ENCODE peak calls at places on chromosomes 6 and 20, in seven cellular contexts. One of them, this sample, is unnamed.

GRCh38 chr20:51738877-51739447 is 29.2 kb downstream of the ATP9A start:
- DNase-seq in HCT116: peak
- DNase-seq in K562: no peak
- DNase-seq in SK-N-SH: no peak
- DNase-seq in T47D: no peak
- DNase-seq in H1: no peak
- DNase-seq in HepG2: no peak
- DNase-seq in this sample: no peak

GRCh38 chr6:157240059-157240959 is 83.0 kb downstream of the TMEM242 start:
- DNase-seq in HCT116: no peak
- DNase-seq in K562: peak
- DNase-seq in SK-N-SH: no peak
- DNase-seq in T47D: no peak
- DNase-seq in H1: no peak
- DNase-seq in HepG2: peak
- DNase-seq in this sample: no peak

GRCh38 chr6:87095056-87095527 is at the start of gene CGA:
- DNase-seq in HCT116: no peak
- DNase-seq in K562: no peak
- DNase-seq in SK-N-SH: no peak
- DNase-seq in T47D: no peak
- DNase-seq in H1: no peak
- DNase-seq in HepG2: no peak
- DNase-seq in this sample: no peak

GRCh38 chr6:117960906-117961700 is 54.0 kb downstream of the SLC35F1 start:
- DNase-seq in HCT116: no peak
- DNase-seq in K562: no peak
- DNase-seq in SK-N-SH: no peak
- DNase-seq in T47D: no peak
- DNase-seq in H1: no peak
- DNase-seq in HepG2: no peak
- DNase-seq in this sample: no peak

GRCh38 chr6:7763896-7764295 is 38.0 kb downstream of the BMP6 start:
- DNase-seq in HCT116: no peak
- DNase-seq in K562: no peak
- DNase-seq in SK-N-SH: no peak
- DNase-seq in T47D: no peak
- DNase-seq in H1: no peak
- DNase-seq in HepG2: no peak
- DNase-seq in this sample: no peak

GRCh38 chr6:11908706-11909105 is 103.4 kb upstream of the HIVEP1 start:
- DNase-seq in HCT116: no peak
- DNase-seq in K562: no peak
- DNase-seq in SK-N-SH: no peak
- DNase-seq in T47D: no peak
- DNase-seq in H1: no peak
- DNase-seq in HepG2: no peak
- DNase-seq in this sample: no peak

GRCh38 chr6:147774856-147775255 is 266.4 kb downstream of the SAMD5 start:
- DNase-seq in HCT116: no peak
- DNase-seq in K562: no peak
- DNase-seq in SK-N-SH: no peak
- DNase-seq in T47D: no peak
- DNase-seq in H1: peak
- DNase-seq in HepG2: peak
- DNase-seq in this sample: no peak

GRCh38 chr6:143549630-143550268 is 38.2 kb upstream of the FUCA2 start:
- DNase-seq in HCT116: no peak
- DNase-seq in K562: no peak
- DNase-seq in SK-N-SH: no peak
- DNase-seq in T47D: no peak
- DNase-seq in H1: no peak
- DNase-seq in HepG2: no peak
- DNase-seq in this sample: peak

GRCh38 chr6:41523957-41524633 is 22.1 kb upstream of the FOXP4 start:
- DNase-seq in HCT116: no peak
- DNase-seq in K562: no peak
- DNase-seq in SK-N-SH: no peak
- DNase-seq in T47D: no peak
- DNase-seq in H1: no peak
- DNase-seq in HepG2: no peak
- DNase-seq in this sample: no peak

GRCh38 chr6:118186676-118187567 is 279.9 kb downstream of the SLC35F1 start:
- DNase-seq in HCT116: no peak
- DNase-seq in K562: no peak
- DNase-seq in SK-N-SH: no peak
- DNase-seq in T47D: no peak
- DNase-seq in H1: no peak
- DNase-seq in HepG2: no peak
- DNase-seq in this sample: peak

GRCh38 chr6:125154184-125155135 is 887 bp downstream of the TPD52L1 start:
- DNase-seq in HCT116: peak
- DNase-seq in K562: peak
- DNase-seq in SK-N-SH: peak
- DNase-seq in T47D: peak
- DNase-seq in H1: no peak
- DNase-seq in HepG2: peak
- DNase-seq in this sample: no peak

GRCh38 chr6:109451376-109451775 is 4.2 kb downstream of the MICAL1 start:
- DNase-seq in HCT116: no peak
- DNase-seq in K562: no peak
- DNase-seq in SK-N-SH: no peak
- DNase-seq in T47D: no peak
- DNase-seq in H1: no peak
- DNase-seq in HepG2: no peak
- DNase-seq in this sample: no peak
- TF ChIP-seq JUND in HCT116: no peak
- TF ChIP-seq JUND in K562: no peak
- TF ChIP-seq JUND in SK-N-SH: no peak
- TF ChIP-seq JUND in T47D: no peak
- TF ChIP-seq JUND in H1: no peak
- TF ChIP-seq JUND in HepG2: no peak
- TF ChIP-seq JUND in this sample: no peak

GRCh38 chr6:42932412-42932811 is 3.1 kb downstream of the CNPY3 start:
- DNase-seq in HCT116: no peak
- DNase-seq in K562: no peak
- DNase-seq in SK-N-SH: no peak
- DNase-seq in T47D: no peak
- DNase-seq in H1: no peak
- DNase-seq in HepG2: no peak
- DNase-seq in this sample: no peak

GRCh38 chr6:42928748-42929087 is 562 bp upstream of the CNPY3 start:
- DNase-seq in HCT116: no peak
- DNase-seq in K562: no peak
- DNase-seq in SK-N-SH: no peak
- DNase-seq in T47D: no peak
- DNase-seq in H1: no peak
- DNase-seq in HepG2: no peak
- DNase-seq in this sample: no peak

GRCh38 chr6:42929088-42929927 is at the start of gene CNPY3:
- DNase-seq in HCT116: peak
- DNase-seq in K562: peak
- DNase-seq in SK-N-SH: peak
- DNase-seq in T47D: peak
- DNase-seq in H1: peak
- DNase-seq in HepG2: peak
- DNase-seq in this sample: peak

GRCh38 chr6:42933195-42933594 is 3.9 kb downstream of the CNPY3 start:
- DNase-seq in HCT116: no peak
- DNase-seq in K562: no peak
- DNase-seq in SK-N-SH: no peak
- DNase-seq in T47D: no peak
- DNase-seq in H1: no peak
- DNase-seq in HepG2: no peak
- DNase-seq in this sample: no peak

GRCh38 chr6:42929928-42930360 is 664 bp downstream of the CNPY3 start:
- DNase-seq in HCT116: no peak
- DNase-seq in K562: no peak
- DNase-seq in SK-N-SH: peak
- DNase-seq in T47D: no peak
- DNase-seq in H1: no peak
- DNase-seq in HepG2: no peak
- DNase-seq in this sample: peak
- TF ChIP-seq JUND in HCT116: no peak
- TF ChIP-seq JUND in K562: peak
- TF ChIP-seq JUND in SK-N-SH: peak
- TF ChIP-seq JUND in T47D: no peak
- TF ChIP-seq JUND in H1: no peak
- TF ChIP-seq JUND in HepG2: no peak
- TF ChIP-seq JUND in this sample: peak

GRCh38 chr20:13101701-13102100 is 92.9 kb downstream of the SPTLC3 start:
- DNase-seq in HCT116: no peak
- DNase-seq in K562: no peak
- DNase-seq in SK-N-SH: no peak
- DNase-seq in T47D: no peak
- DNase-seq in H1: no peak
- DNase-seq in HepG2: no peak
- DNase-seq in this sample: no peak
- TF ChIP-seq JUND in HCT116: no peak
- TF ChIP-seq JUND in K562: no peak
- TF ChIP-seq JUND in SK-N-SH: no peak
- TF ChIP-seq JUND in T47D: no peak
- TF ChIP-seq JUND in H1: no peak
- TF ChIP-seq JUND in HepG2: no peak
- TF ChIP-seq JUND in this sample: no peak

DNA sequence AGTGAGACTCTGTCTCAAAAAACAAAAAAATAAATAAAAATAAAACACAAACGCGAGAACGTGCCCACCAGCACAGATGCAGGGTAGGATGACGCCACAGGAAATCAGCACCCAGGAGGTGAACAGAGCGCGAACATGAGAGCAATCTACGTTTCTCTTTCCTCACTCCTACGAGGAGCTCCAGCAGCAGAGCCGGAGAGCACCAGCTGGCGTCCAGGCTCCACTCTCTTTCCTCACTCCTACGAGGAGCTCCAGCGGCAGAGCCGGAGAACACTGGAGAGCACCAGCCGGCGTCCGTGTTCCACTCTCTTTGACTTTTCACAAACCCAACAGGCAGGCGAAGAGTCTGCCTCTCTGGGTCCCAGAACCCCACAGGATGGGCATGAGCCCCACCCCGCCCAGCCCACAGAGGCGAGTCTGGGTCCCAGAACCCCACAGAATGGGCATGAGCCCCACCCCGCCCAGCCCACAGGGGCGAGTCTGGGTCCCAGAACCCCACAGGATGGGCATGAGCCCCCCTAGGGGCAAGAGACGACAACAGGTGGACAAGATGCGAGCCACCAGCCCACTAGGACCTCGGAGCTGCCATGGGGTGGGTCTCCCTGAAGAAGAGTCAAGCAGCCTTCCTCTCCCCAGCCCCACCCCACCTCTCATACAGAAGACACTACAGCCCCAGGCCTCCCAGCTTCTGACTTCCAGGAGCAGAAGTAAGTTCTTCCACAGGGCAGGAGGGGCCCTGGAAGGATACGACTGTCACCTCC is 20.2 kb downstream of the ZBTB46 start:
- DNase-seq in HCT116: no peak
- DNase-seq in K562: no peak
- DNase-seq in SK-N-SH: no peak
- DNase-seq in T47D: no peak
- DNase-seq in H1: no peak
- DNase-seq in HepG2: no peak
- DNase-seq in this sample: no peak
- TF ChIP-seq JUND in HCT116: no peak
- TF ChIP-seq JUND in K562: no peak
- TF ChIP-seq JUND in SK-N-SH: no peak
- TF ChIP-seq JUND in T47D: no peak
- TF ChIP-seq JUND in H1: no peak
- TF ChIP-seq JUND in HepG2: no peak
- TF ChIP-seq JUND in this sample: no peak

DNA sequence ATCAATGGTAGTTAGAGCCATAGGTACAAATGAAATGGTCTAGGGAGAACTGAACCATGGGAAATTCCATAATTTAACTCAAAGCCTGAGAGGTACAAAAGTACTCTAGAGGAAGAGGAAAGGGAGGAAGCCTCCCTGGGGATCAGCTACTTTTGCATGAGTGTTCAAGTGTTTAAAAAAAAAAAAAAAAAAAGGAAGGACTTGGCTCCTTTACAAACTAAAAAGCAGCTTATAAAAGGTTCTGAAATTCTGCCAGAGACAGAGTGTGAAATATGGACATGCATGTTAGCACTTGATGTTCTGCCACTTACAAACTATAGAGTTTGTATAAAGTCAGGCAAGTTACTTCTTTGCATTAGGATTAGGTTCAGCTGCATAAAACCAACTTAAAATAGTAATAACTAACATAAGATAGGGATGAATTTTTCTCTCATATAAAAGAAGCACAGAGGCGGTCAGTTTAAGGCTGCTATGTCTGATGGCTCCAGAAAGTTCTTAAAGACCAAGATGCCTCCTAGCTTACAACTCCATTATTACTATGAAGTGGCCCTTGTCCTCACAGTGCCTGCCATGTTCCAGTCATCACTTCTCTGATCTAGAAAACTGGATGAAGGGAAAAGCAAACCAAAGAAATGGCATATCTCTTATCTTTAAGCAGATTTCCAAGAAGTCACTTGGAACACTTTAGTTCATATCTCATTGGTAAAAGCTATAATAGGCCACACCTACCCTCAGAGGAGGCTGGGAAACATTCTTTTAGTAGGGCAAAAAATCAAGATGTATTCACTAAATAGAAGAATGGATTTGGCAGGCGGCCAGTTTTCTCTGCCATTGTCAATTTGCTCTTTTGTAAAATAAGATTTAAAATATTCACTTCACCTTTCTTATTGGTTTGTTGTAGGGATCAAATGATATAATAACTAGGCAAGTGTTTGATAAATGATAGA is 289.7 kb downstream of the TBC1D7 start:
- DNase-seq in HCT116: no peak
- DNase-seq in K562: no peak
- DNase-seq in SK-N-SH: no peak
- DNase-seq in T47D: no peak
- DNase-seq in H1: no peak
- DNase-seq in HepG2: no peak
- DNase-seq in this sample: no peak
- TF ChIP-seq JUND in HCT116: no peak
- TF ChIP-seq JUND in K562: no peak
- TF ChIP-seq JUND in SK-N-SH: no peak
- TF ChIP-seq JUND in T47D: no peak
- TF ChIP-seq JUND in H1: no peak
- TF ChIP-seq JUND in HepG2: no peak
- TF ChIP-seq JUND in this sample: no peak

DNA sequence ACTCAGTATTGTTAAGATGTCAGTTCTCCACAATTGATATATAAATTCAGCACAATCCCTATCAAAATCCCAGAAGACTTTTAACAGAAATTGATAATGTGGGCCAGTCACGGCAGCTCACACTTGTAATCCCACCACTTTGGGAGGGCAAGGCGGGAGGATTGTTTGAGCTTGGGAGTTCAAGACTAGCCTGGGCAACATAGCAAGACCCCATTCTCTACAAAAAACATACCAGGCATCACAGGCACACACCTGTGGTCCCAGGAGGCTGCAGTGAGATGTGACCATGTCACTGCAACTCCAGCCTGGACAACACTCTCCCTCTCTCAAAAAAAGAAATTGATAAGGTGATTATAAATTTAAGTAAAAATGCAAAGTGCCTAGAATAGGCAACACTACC is 90.9 kb downstream of the PDSS2 start:
- DNase-seq in HCT116: no peak
- DNase-seq in K562: no peak
- DNase-seq in SK-N-SH: no peak
- DNase-seq in T47D: no peak
- DNase-seq in H1: no peak
- DNase-seq in HepG2: no peak
- DNase-seq in this sample: no peak
- TF ChIP-seq JUND in HCT116: no peak
- TF ChIP-seq JUND in K562: no peak
- TF ChIP-seq JUND in SK-N-SH: no peak
- TF ChIP-seq JUND in T47D: no peak
- TF ChIP-seq JUND in H1: no peak
- TF ChIP-seq JUND in HepG2: no peak
- TF ChIP-seq JUND in this sample: no peak

This sample was measured in GM12878.